ENCODE peak calls at places on chromosomes 1 and 21, in seven cellular contexts. One of them, this sample, is unnamed.

GRCh38 chr1:29254346-29254745 is 18.0 kb downstream of the PTPRU start:
- DNase-seq in neuronal stem cell: no peak
- DNase-seq in trophoblast cell: peak
- DNase-seq in H9: no peak
- DNase-seq in H1: no peak
- DNase-seq in mesenchymal stem cell: no peak
- DNase-seq in mesendoderm: no peak
- DNase-seq in this sample: no peak

GRCh38 chr1:38586993-38587646 is 272.5 kb downstream of the RRAGC start:
- DNase-seq in mesendoderm: peak
- DNase-seq in neuronal stem cell: peak
- DNase-seq in H1: peak
- DNase-seq in trophoblast cell: peak
- DNase-seq in mesenchymal stem cell: no peak
- DNase-seq in H9: peak
- DNase-seq in this sample: no peak

GRCh38 chr1:78497196-78497595 is 6.4 kb downstream of the PTGFR start:
- DNase-seq in mesenchymal stem cell: peak
- DNase-seq in H1: no peak
- DNase-seq in neuronal stem cell: no peak
- DNase-seq in trophoblast cell: peak
- DNase-seq in H9: no peak
- DNase-seq in mesendoderm: no peak
- DNase-seq in this sample: no peak

GRCh38 chr1:220732137-220732536 is 16.0 kb upstream of the MTARC2 start:
- DNase-seq in mesendoderm: no peak
- DNase-seq in trophoblast cell: no peak
- DNase-seq in H1: no peak
- DNase-seq in mesenchymal stem cell: no peak
- DNase-seq in neuronal stem cell: no peak
- DNase-seq in H9: no peak
- DNase-seq in this sample: no peak

GRCh38 chr1:229108598-229109201 is 162.2 kb upstream of the RAB4A start:
- DNase-seq in neuronal stem cell: no peak
- DNase-seq in H9: no peak
- DNase-seq in mesendoderm: no peak
- DNase-seq in mesenchymal stem cell: peak
- DNase-seq in H1: no peak
- DNase-seq in trophoblast cell: peak
- DNase-seq in this sample: no peak

GRCh38 chr1:156987715-156988114 is 57.8 kb downstream of the ARHGEF11 start:
- DNase-seq in neuronal stem cell: no peak
- DNase-seq in trophoblast cell: no peak
- DNase-seq in H1: no peak
- DNase-seq in mesenchymal stem cell: no peak
- DNase-seq in H9: no peak
- DNase-seq in mesendoderm: no peak
- DNase-seq in this sample: no peak

GRCh38 chr1:170556910-170557309 is 24.9 kb downstream of the GORAB start:
- DNase-seq in mesendoderm: no peak
- DNase-seq in H1: no peak
- DNase-seq in trophoblast cell: peak
- DNase-seq in neuronal stem cell: no peak
- DNase-seq in H9: no peak
- DNase-seq in mesenchymal stem cell: peak
- DNase-seq in this sample: peak

GRCh38 chr1:39085174-39085573 is 59.0 kb downstream of the NDUFS5 start:
- DNase-seq in trophoblast cell: no peak
- DNase-seq in neuronal stem cell: no peak
- DNase-seq in mesendoderm: no peak
- DNase-seq in mesenchymal stem cell: no peak
- DNase-seq in H1: no peak
- DNase-seq in H9: no peak
- DNase-seq in this sample: no peak

GRCh38 chr1:62685431-62685859 is 2.7 kb downstream of the DOCK7 start:
- DNase-seq in trophoblast cell: peak
- DNase-seq in H1: no peak
- DNase-seq in H9: no peak
- DNase-seq in mesendoderm: no peak
- DNase-seq in neuronal stem cell: no peak
- DNase-seq in mesenchymal stem cell: no peak
- DNase-seq in this sample: peak

DNA sequence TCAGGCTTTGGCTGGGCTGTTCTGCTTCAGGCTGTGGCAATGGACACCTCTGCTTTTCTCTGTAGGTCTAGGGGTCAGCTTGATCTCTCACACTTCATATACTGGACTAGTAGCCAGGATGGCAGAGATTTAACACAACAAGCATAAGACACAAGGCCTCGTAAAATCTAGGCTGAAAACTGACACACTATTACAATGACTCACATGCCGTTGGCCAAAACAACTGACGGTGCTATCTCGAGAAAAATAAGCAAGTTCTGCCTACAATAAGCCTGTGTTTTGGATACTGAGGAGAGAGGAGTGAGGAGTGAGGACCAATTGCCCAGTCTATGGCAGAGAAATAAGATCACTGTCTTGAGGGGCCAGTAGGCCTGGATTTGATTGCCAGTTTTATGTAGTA is 840.7 kb upstream of the ADAMTS5 start:
- DNase-seq in mesenchymal stem cell: peak
- DNase-seq in mesendoderm: no peak
- DNase-seq in H9: no peak
- DNase-seq in H1: no peak
- DNase-seq in neuronal stem cell: no peak
- DNase-seq in trophoblast cell: no peak
- DNase-seq in this sample: peak
- H2BK120ac ChIP-seq in mesenchymal stem cell: no peak
- H2BK120ac ChIP-seq in mesendoderm: no peak
- H2BK120ac ChIP-seq in H9: no peak
- H2BK120ac ChIP-seq in H1: no peak
- H2BK120ac ChIP-seq in neuronal stem cell: no peak
- H2BK120ac ChIP-seq in trophoblast cell: no peak
- H2BK120ac ChIP-seq in this sample: peak

GRCh38 chr1:211732276-211732571 is 56.8 kb upstream of the NEK2 start:
- DNase-seq in mesenchymal stem cell: no peak
- DNase-seq in mesendoderm: no peak
- DNase-seq in neuronal stem cell: no peak
- DNase-seq in H1: no peak
- DNase-seq in H9: no peak
- DNase-seq in trophoblast cell: no peak
- DNase-seq in this sample: no peak

GRCh38 chr1:211730347-211730746 is 54.9 kb upstream of the NEK2 start:
- DNase-seq in mesendoderm: no peak
- DNase-seq in neuronal stem cell: no peak
- DNase-seq in trophoblast cell: no peak
- DNase-seq in H9: no peak
- DNase-seq in mesenchymal stem cell: no peak
- DNase-seq in H1: no peak
- DNase-seq in this sample: no peak

GRCh38 chr1:211731456-211732275 is 56.2 kb upstream of the NEK2 start:
- DNase-seq in mesendoderm: no peak
- DNase-seq in H9: no peak
- DNase-seq in trophoblast cell: no peak
- DNase-seq in H1: no peak
- DNase-seq in neuronal stem cell: no peak
- DNase-seq in mesenchymal stem cell: no peak
- DNase-seq in this sample: no peak

GRCh38 chr1:211726467-211726866 is 51.0 kb upstream of the NEK2 start:
- DNase-seq in mesendoderm: no peak
- DNase-seq in neuronal stem cell: no peak
- DNase-seq in H9: no peak
- DNase-seq in trophoblast cell: no peak
- DNase-seq in mesenchymal stem cell: no peak
- DNase-seq in H1: no peak
- DNase-seq in this sample: no peak

DNA sequence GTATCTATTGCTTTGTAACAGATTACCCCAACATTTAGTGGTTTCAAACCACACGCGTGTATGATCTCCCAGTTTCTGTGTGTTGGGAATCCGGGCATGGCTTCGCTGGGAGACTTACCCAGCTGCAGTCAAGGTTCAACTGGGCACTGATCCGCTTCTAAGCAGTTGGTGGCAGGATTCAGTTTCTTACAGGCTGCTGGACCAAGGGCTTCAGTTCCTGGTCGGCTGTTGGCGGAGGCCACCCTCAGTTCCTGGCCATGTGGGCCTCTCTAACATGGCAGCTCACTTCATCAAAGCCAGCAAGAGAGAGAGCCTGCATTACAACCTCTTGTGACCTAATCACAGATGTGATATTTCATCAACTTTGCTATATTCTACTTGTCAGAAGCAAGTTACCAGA is 53.8 kb upstream of the NEK2 start:
- DNase-seq in trophoblast cell: no peak
- DNase-seq in neuronal stem cell: no peak
- DNase-seq in mesendoderm: no peak
- DNase-seq in mesenchymal stem cell: no peak
- DNase-seq in H9: no peak
- DNase-seq in H1: no peak
- DNase-seq in this sample: no peak
- H2BK120ac ChIP-seq in trophoblast cell: no peak
- H2BK120ac ChIP-seq in neuronal stem cell: no peak
- H2BK120ac ChIP-seq in mesendoderm: no peak
- H2BK120ac ChIP-seq in mesenchymal stem cell: no peak
- H2BK120ac ChIP-seq in H9: no peak
- H2BK120ac ChIP-seq in H1: no peak
- H2BK120ac ChIP-seq in this sample: no peak

DNA sequence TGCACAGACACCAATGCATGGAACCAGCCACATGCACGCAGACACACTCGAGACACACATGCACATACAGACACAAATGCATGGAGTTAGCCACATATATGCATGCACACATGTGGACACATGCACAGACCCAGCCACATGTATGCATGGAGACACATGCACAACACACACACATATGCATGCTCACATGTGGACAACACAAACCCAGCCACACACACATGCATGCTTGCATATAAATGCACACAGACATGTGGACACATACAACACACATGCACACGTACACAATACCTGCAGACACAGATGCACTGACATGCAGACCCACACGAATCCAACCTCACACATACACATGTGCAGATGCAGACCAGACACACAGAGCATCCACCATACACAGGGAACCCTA is 31.1 kb downstream of the WNT9A start:
- DNase-seq in neuronal stem cell: no peak
- DNase-seq in trophoblast cell: no peak
- DNase-seq in H9: no peak
- DNase-seq in mesenchymal stem cell: no peak
- DNase-seq in mesendoderm: no peak
- DNase-seq in H1: no peak
- DNase-seq in this sample: no peak
- H2BK120ac ChIP-seq in neuronal stem cell: no peak
- H2BK120ac ChIP-seq in trophoblast cell: no peak
- H2BK120ac ChIP-seq in H9: no peak
- H2BK120ac ChIP-seq in mesenchymal stem cell: no peak
- H2BK120ac ChIP-seq in mesendoderm: no peak
- H2BK120ac ChIP-seq in H1: peak
- H2BK120ac ChIP-seq in this sample: no peak

GRCh38 chr21:44969965-44970755 is 30.3 kb downstream of the SLX9 start:
- DNase-seq in mesendoderm: peak
- DNase-seq in H1: no peak
- DNase-seq in H9: no peak
- DNase-seq in trophoblast cell: peak
- DNase-seq in mesenchymal stem cell: peak
- DNase-seq in neuronal stem cell: no peak
- DNase-seq in this sample: peak
- H2BK120ac ChIP-seq in mesendoderm: no peak
- H2BK120ac ChIP-seq in H1: no peak
- H2BK120ac ChIP-seq in H9: no peak
- H2BK120ac ChIP-seq in trophoblast cell: peak
- H2BK120ac ChIP-seq in mesenchymal stem cell: no peak
- H2BK120ac ChIP-seq in neuronal stem cell: no peak
- H2BK120ac ChIP-seq in this sample: peak

GRCh38 chr21:36126166-36126565 is 8.7 kb upstream of the CBR3 start:
- DNase-seq in mesendoderm: no peak
- DNase-seq in H9: peak
- DNase-seq in H1: no peak
- DNase-seq in mesenchymal stem cell: peak
- DNase-seq in neuronal stem cell: no peak
- DNase-seq in trophoblast cell: no peak
- DNase-seq in this sample: peak
- H2BK120ac ChIP-seq in mesendoderm: no peak
- H2BK120ac ChIP-seq in H9: no peak
- H2BK120ac ChIP-seq in H1: no peak
- H2BK120ac ChIP-seq in mesenchymal stem cell: no peak
- H2BK120ac ChIP-seq in neuronal stem cell: no peak
- H2BK120ac ChIP-seq in trophoblast cell: no peak
- H2BK120ac ChIP-seq in this sample: no peak

DNA sequence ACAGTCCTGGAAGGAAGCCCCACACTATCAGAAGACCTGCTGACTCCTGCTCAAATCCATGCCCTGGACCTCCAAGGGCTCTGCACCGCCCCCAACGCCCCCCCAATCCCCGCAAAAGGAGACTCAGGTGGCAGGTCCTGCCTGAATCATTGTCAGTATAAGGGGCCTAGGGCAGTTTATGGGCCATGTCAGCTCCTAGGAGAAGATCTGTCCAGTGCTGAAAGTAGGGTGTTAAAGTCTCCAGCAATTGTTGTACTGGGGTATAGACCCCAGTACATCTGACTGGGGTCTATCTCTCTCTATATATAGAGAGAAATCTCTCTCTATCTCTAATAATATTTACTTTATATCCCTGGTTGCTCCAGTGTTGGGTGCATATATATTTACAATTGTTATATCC is 12.1 kb upstream of the OLIG2 start:
- DNase-seq in H9: no peak
- DNase-seq in neuronal stem cell: no peak
- DNase-seq in H1: no peak
- DNase-seq in mesendoderm: no peak
- DNase-seq in trophoblast cell: no peak
- DNase-seq in mesenchymal stem cell: no peak
- DNase-seq in this sample: no peak
- H2BK120ac ChIP-seq in H9: no peak
- H2BK120ac ChIP-seq in neuronal stem cell: no peak
- H2BK120ac ChIP-seq in H1: no peak
- H2BK120ac ChIP-seq in mesendoderm: no peak
- H2BK120ac ChIP-seq in trophoblast cell: no peak
- H2BK120ac ChIP-seq in mesenchymal stem cell: no peak
- H2BK120ac ChIP-seq in this sample: no peak

DNA sequence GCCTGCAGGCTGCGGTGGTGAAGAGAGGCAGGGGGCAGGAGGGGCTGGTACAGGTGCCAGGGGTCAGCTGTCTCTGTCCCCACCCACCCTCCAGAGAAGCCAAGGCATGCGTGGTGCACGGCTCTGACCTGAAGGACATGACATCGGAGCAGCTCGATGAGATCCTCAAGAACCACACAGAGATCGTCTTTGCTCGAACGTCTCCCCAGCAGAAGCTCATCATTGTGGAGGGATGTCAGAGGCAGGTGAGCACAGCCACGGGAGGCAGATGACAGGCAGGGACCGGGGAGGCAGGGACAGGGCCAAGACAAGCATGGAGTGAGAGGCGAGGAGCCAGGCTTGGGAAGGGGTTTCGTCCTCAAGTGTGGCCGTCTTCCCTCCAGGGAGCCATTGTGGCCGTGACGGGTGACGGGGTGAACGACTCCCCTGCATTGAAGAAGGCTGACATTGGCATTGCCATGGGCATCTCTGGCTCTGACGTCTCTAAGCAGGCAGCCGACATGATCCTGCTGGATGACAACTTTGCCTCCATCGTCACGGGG is 16.3 kb upstream of the ATP1A4 start:
- DNase-seq in H1: no peak
- DNase-seq in trophoblast cell: no peak
- DNase-seq in neuronal stem cell: no peak
- DNase-seq in mesendoderm: no peak
- DNase-seq in mesenchymal stem cell: no peak
- DNase-seq in H9: no peak
- DNase-seq in this sample: no peak
- H2BK120ac ChIP-seq in H1: no peak
- H2BK120ac ChIP-seq in trophoblast cell: no peak
- H2BK120ac ChIP-seq in neuronal stem cell: no peak
- H2BK120ac ChIP-seq in mesendoderm: no peak
- H2BK120ac ChIP-seq in mesenchymal stem cell: no peak
- H2BK120ac ChIP-seq in H9: no peak
- H2BK120ac ChIP-seq in this sample: no peak